ENCODE peak calls at places on chromosomes 16 and 17, in five cellular contexts. E, C, O, T and S are unnamed samples.
A peak's percentile ranks its signal among the peaks of the same experiment; 100 is the strongest.

GRCh38 chr16:106623-107324 is 28.7 kb downstream of the MPG start:
- DNase-seq in E (peak; percentile 90), T (peak; percentile 61), O (peak; percentile 31), C (peak; percentile 56), S (peak; percentile 81)

GRCh38 chr16:381788-382717 is at the start of gene PGAP6:
- DNase-seq in C (peak; percentile 63), O (peak; percentile 70), T (peak; percentile 67), E (peak; percentile 84), S (peak; percentile 63)

GRCh38 chr17:17119533-17119932 is 77.3 kb downstream of the MPRIP start:
- DNase-seq in C (no peak), E (peak; percentile 74), T (no peak), O (peak; percentile 40), S (peak; percentile 87)

GRCh38 chr16:19488213-19488640 is 33.7 kb downstream of the GDE1 start:
- DNase-seq in C (peak; percentile 46), O (no peak), E (no peak), T (no peak), S (no peak)

GRCh38 chr17:33521784-33522183 is 228.7 kb upstream of the ASIC2 start:
- DNase-seq in T (no peak), E (peak; percentile 6), O (no peak), C (no peak), S (no peak)

GRCh38 chr17:54883939-54884338 is 16.7 kb upstream of the TOM1L1 start:
- DNase-seq in T (no peak), C (no peak), E (no peak), O (no peak), S (no peak)

GRCh38 chr16:87658564-87659225 is 56.4 kb downstream of the JPH3 start:
- DNase-seq in O (no peak), E (no peak), C (no peak), T (no peak), S (no peak)

GRCh38 chr17:57379237-57380054 is 123.1 kb downstream of the MSI2 start:
- DNase-seq in T (no peak), E (no peak), C (no peak), O (no peak), S (no peak)

GRCh38 chr16:58020628-58021521 is 4.7 kb upstream of the MMP15 start:
- DNase-seq in E (peak; percentile 58), C (no peak), T (peak; percentile 62), O (peak; percentile 53), S (peak; percentile 55)

GRCh38 chr16:50986453-50986852 is 164.6 kb downstream of the SALL1 start:
- DNase-seq in O (no peak), C (no peak), T (no peak), E (no peak), S (no peak)
- H3K4me1 ChIP-seq in O (no peaks in the 10 kb centered on the region), C (no peaks in the 10 kb centered on the region), T (no peaks in the 10 kb centered on the region), E (no peaks in the 10 kb centered on the region), S (no peaks in the 10 kb centered on the region)

GRCh38 chr17:75518983-75519540 is 2.7 kb downstream of the TSEN54 start:
- DNase-seq in T (no peak), C (no peak), E (no peak), O (no peak), S (no peak)

GRCh38 chr17:75517277-75517865 is 1.0 kb downstream of the TSEN54 start:
- DNase-seq in E (no peak), T (no peak), C (peak; percentile 44), O (no peak), S (peak; percentile 47)

GRCh38 chr17:75516619-75517276 is 420 bp downstream of the TSEN54 start:
- DNase-seq in C (peak; percentile 65), O (no peak), T (no peak), E (peak; percentile 67), S (peak; percentile 28)

GRCh38 chr17:75516255-75516618 is at the start of gene TSEN54:
- DNase-seq in E (peak; percentile 94), C (peak; percentile 98), T (peak; percentile 93), O (peak; percentile 93), S (peak; percentile 94)

DNA sequence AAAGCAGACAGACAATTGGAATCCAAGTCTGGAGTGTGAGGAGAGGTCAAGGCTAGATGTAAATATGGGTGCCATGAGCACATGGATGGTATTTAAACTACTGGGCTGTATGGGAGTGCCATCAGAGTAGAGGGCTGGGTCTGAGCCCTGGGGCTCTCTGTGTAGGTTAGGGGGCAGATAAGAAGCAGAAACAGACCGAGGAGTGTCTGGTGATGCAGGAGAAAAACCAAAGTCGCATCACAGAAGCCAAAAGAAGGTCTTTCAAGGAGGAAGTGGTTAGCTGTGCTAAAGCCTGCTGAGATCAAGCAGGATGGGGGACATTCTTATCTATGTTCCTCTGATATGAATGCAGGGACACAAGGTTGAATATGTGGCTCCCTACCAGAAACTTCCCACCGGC is 1.9 kb downstream of the TSEN54 start:
- DNase-seq in C (no peak), T (no peak), E (no peak), O (peak; percentile 45), S (peak; percentile 84)
- H3K4me3 ChIP-seq in C (no peak overlapping the region), T (no peak overlapping the region), E (no peak overlapping the region), O (peak overlapping the region; percentile 69), S (peak overlapping the region; percentile 77)

GRCh38 chr16:11627292-11627663 is 40.6 kb upstream of the LITAF start:
- DNase-seq in O (no peak), E (peak; percentile 56), T (no peak), C (no peak), S (no peak)

GRCh38 chr16:11626657-11627291 is 40.1 kb upstream of the LITAF start:
- DNase-seq in E (no peak), C (no peak), T (no peak), O (no peak), S (no peak)

GRCh38 chr16:11629071-11630030 is 38.9 kb upstream of the SNN start:
- DNase-seq in E (no peak), C (peak; percentile 75), O (no peak), T (no peak), S (no peak)

GRCh38 chr16:11625769-11626168 is 39.0 kb upstream of the LITAF start:
- DNase-seq in C (no peak), E (no peak), O (no peak), T (no peak), S (no peak)

DNA sequence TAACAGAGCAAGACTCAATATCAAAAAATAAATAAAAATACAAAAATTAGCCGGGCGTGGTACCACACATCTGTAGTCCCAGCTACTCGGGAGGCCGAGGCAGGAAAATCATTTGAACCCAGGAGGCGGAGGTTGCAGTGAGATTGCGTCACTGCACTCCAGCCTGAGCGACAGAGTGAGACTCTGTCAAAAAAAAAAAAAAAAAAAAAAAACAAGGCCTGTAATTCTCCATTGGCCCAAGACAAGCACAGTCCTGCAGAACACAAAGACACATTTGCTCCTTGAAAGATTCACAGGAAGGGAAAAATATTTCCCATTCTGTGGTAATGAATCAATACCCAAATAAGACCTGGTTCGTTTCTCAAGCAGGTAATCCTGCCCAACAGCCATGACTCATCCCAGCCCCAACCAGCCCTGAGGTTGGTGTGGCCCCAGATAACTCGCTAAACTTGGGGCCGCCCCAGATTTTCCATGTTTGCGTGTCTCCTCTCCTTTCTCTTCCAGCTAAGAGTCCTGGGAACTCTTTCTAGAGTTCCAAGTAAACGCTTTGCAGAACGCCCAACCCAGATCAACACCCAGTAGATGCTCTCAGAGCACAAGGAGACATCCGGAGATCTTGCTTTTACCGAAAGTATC is 40.3 kb upstream of the SNN start:
- DNase-seq in C (no peak), O (no peak), T (peak; percentile 72), E (peak; percentile 96), S (no peak)
- H3K27ac ChIP-seq in C (no peak overlapping the region), O (no peak overlapping the region), T (peak overlapping the region; percentile 59), E (peak overlapping the region; percentile 95), S (no peak overlapping the region)

GRCh38 chr16:8936421-8936820 is 27.3 kb downstream of the USP7 start:
- DNase-seq in T (peak; percentile 13), E (peak; percentile 75), C (no peak), O (peak; percentile 62), S (peak; percentile 63)

GRCh38 chr16:8934601-8935000 is 29.1 kb downstream of the USP7 start:
- DNase-seq in O (no peak), T (no peak), C (no peak), E (no peak), S (no peak)

GRCh38 chr16:8935989-8936388 is 27.7 kb downstream of the USP7 start:
- DNase-seq in O (no peak), C (no peak), E (no peak), T (no peak), S (no peak)

GRCh38 chr16:8941718-8942344 is 21.9 kb downstream of the USP7 start:
- DNase-seq in E (no peak), O (no peak), T (no peak), C (no peak), S (no peak)

DNA sequence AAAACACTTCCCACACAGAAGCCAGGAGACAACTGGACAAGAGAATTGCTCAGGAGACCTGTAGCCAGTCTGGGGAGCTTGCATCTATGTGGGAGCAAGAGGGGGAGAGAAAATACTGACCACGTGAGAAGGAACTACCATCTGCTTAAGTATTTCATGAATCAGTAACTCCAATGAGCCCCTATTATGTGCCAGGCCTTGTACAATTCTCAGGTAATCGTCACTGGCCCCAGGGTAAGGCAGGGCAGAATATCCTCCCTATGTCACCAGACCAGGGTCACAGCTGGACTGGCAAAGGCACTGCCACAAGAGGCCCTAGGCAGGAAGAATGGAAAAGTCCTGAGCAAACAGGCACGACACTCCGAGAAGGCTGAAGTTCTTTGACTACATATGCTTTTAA is 25.9 kb downstream of the USP7 start:
- DNase-seq in C (no peak), E (no peak), T (no peak), O (no peak), S (no peak)
- H3K4me1 ChIP-seq in C (no peaks in the 10 kb centered on the region), E (peaks cover 4% of the 10 kb centered on the region), T (no peaks in the 10 kb centered on the region), O (peaks cover 75% of the 10 kb centered on the region), S (peaks cover 70% of the 10 kb centered on the region)

GRCh38 chr16:30077656-30078055 is 1.9 kb downstream of the PPP4C start:
- DNase-seq in E (peak; percentile 78), O (no peak), C (no peak), T (no peak), S (no peak)
- H3K4me3 ChIP-seq in E (peak overlapping the region; percentile 81), O (no peak overlapping the region), C (no peak overlapping the region), T (no peak overlapping the region), S (peak overlapping the region; percentile 76)

DNA sequence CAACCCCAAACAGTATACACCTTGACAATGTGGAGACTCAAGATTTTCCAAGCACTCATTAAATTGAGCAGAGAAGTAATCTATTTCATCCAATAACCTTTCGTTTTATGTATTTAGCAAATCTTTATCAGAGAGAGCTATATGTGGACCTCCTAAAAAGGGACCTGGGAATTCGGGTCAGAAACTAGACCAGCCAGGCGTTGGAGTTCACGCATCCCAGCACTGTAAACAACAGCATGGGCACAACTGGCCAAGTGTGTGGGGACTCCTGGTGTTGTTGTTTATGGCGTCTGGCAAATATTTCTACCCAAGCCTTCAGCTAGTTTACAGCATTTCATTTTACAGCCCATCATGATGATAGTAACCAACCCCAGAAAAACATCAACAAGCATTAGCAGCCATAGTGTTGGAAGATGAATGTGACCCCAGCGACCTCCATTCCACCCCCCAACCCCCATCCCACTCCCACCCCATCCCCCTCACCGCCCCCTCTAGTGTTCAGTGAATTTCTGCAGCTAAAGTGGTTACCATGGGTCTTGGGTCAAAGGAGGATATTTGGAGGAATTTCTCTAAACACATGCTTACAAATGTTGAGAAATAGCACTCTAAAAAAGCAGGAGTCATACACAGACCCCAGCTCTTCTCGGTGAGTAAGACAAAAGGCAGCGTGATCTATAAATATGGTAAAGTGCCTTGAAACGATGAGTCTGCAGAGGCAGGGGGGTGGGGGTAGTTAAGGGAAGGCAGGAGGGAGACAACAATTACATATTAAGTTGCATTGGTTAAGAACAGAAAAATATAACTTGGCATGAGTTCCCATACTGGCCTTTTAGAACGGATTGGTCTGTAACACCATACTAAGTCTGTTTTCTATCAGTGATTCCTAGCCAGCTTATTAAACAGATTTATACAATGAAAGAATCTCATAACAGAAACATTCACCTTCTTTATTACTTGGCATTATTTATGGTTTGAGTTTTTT is 91.4 kb upstream of the TBX2 start:
- DNase-seq in O (no peak), E (peak; percentile 98), T (no peak), C (no peak), S (no peak)
- H3K27ac ChIP-seq in O (no peak overlapping the region), E (peak overlapping the region; percentile 94), T (no peak overlapping the region), C (no peak overlapping the region), S (no peak overlapping the region)